ENCODE peak calls at places on chromosomes 1 and 21, in six cellular contexts. N is right cardiac atrium; C is effector CD4-positive, alpha-beta T cell; P is NCI-H2081; D is activated gamma-delta T cell treated with Interleukin-2 at 50 U/mL for 16 hours; V is Right ventricle myocardium superior. E is an unnamed sample.

GRCh38 chr1:23910553-23911246 is 2.5 kb downstream of the CNR2 start:
- DNase-seq in D (no peak), V (no peak), N (no peak), C (no peak), P (no peak), E (no peak)

GRCh38 chr1:30740251-30740951 is 17.0 kb upstream of the MATN1 start:
- DNase-seq in V (no peak), P (no peak), C (no peak), N (no peak), D (no peak), E (no peak)

GRCh38 chr1:245258271-245258920 is 103.6 kb downstream of the KIF26B start:
- DNase-seq in D (no peak), V (no peak), P (peak), N (no peak), C (no peak), E (no peak)

GRCh38 chr1:111739984-111740765 is 980 bp upstream of the INKA2 start:
- DNase-seq in P (peak), V (peak), N (peak), C (no peak), D (no peak), E (no peak)

GRCh38 chr21:14273736-14274538 is 58.0 kb downstream of the RBM11 start:
- DNase-seq in P (peak), C (no peak), D (no peak), V (peak), N (peak), E (no peak)

GRCh38 chr1:160522622-160523345 is at the start of gene SLAMF6:
- DNase-seq in V (no peak), N (no peak), C (peak), P (no peak), D (peak), E (no peak)

GRCh38 chr1:166975361-166976129 is at the start of gene ILDR2:
- DNase-seq in V (peak), P (peak), D (peak), N (peak), C (peak), E (peak)

GRCh38 chr1:199163277-199164069 is 524.6 kb downstream of the PTPRC start:
- DNase-seq in P (no peak), N (no peak), D (no peak), C (no peak), V (no peak), E (no peak)

GRCh38 chr1:201456499-201457309 is 12.3 kb downstream of the PHLDA3 start:
- DNase-seq in V (peak), N (peak), C (no peak), P (no peak), D (no peak), E (no peak)

GRCh38 chr1:86507935-86508582 is 38.8 kb upstream of the CLCA4 start:
- DNase-seq in C (no peak), P (no peak), V (no peak), N (no peak), D (peak), E (peak)

GRCh38 chr1:178189814-178190213 is 95.9 kb downstream of the RASAL2 start:
- DNase-seq in N (no peak), C (no peak), P (peak), D (no peak), V (no peak), E (peak)

GRCh38 chr1:62358974-62359373 is 39.7 kb upstream of the KANK4 start:
- DNase-seq in C (no peak), N (no peak), D (no peak), V (no peak), P (peak), E (no peak)

GRCh38 chr1:225866061-225866844 is 15.9 kb downstream of the TMEM63A start:
- DNase-seq in C (peak), D (peak), N (no peak), V (no peak), P (no peak), E (no peak)